ENCODE peak calls at places on chromosomes 2 and 18, in four cellular contexts. H is PC-3, W is A549, S is ovary. M is an unnamed sample.

GRCh38 chr2:223725494-223725893 is 111.9 kb downstream of the AP1S3 start:
- DNase-seq in W (peak), H (peak), S (peak), M (peak)

GRCh38 chr2:112692496-112692911 is 28.3 kb upstream of the NT5DC4 start:
- DNase-seq in S (no peak), H (peak), W (peak), M (no peak)

GRCh38 chr2:119741868-119742267 is 17.9 kb upstream of the PTPN4 start:
- DNase-seq in S (no peak), W (no peak), H (peak), M (no peak)

GRCh38 chr2:160050147-160050546 is 12.3 kb downstream of the PLA2R1 start:
- DNase-seq in S (no peak), H (no peak), W (no peak), M (no peak)

GRCh38 chr2:122514451-122514996 is 759.1 kb downstream of the TSN start:
- DNase-seq in H (peak), W (no peak), S (no peak), M (no peak)

GRCh38 chr2:242085941-242086621 is 216.6 kb downstream of the RTP5 start:
- DNase-seq in W (no peak), S (no peak), H (peak), M (peak)

GRCh38 chr18:32389191-32389590 is 81.5 kb downstream of the GAREM1 start:
- DNase-seq in W (no peak), S (no peak), H (no peak), M (no peak)

GRCh38 chr2:128494307-128494639 is 175.6 kb upstream of the HS6ST1 start:
- DNase-seq in W (no peak), H (no peak), S (no peak), M (no peak)

GRCh38 chr2:55874338-55874737 is 49.2 kb downstream of the EFEMP1 start:
- DNase-seq in W (no peak), H (no peak), S (no peak), M (no peak)

GRCh38 chr2:237565974-237566373 is 400 bp upstream of the PRLH start:
- DNase-seq in S (no peak), H (no peak), W (no peak), M (no peak)

GRCh38 chr2:201129044-201129505 is 13.1 kb downstream of the CFLAR start:
- DNase-seq in H (peak), S (no peak), W (no peak), M (no peak)

GRCh38 chr2:34910018-34910417 is 1310.9 kb upstream of the FAM98A start:
- DNase-seq in W (no peak), S (no peak), H (no peak), M (no peak)

GRCh38 chr2:127150996-127151395 is 44.0 kb upstream of the BIN1 start:
- DNase-seq in W (no peak), S (no peak), H (no peak), M (no peak)

GRCh38 chr2:148487439-148487838 is 157.1 kb upstream of the EPC2 start:
- DNase-seq in S (no peak), W (no peak), H (no peak), M (no peak)
- H3K27ac ChIP-seq in S (no peak), W (no peak), H (no peak), M (no peak)

GRCh38 chr18:31246460-31246859 is 71.5 kb upstream of the DSG1 start:
- DNase-seq in S (no peak), W (no peak), H (no peak), M (no peak)

GRCh38 chr18:31245820-31246219 is 72.1 kb upstream of the DSG1 start:
- DNase-seq in S (no peak), W (no peak), H (peak), M (no peak)

GRCh38 chr18:31248783-31249521 is 69.0 kb upstream of the DSG1 start:
- DNase-seq in H (no peak), W (no peak), S (no peak), M (no peak)

GRCh38 chr18:31244737-31245432 is 73.1 kb upstream of the DSG1 start:
- DNase-seq in W (no peak), H (peak), S (no peak), M (no peak)

GRCh38 chr18:31247574-31248199 is 70.3 kb upstream of the DSG1 start:
- DNase-seq in S (no peak), H (no peak), W (no peak), M (no peak)
- H3K27ac ChIP-seq in S (no peak), H (no peak), W (no peak), M (no peak)

GRCh38 chr2:23430263-23430662 is 45.3 kb downstream of the KLHL29 start:
- DNase-seq in H (peak), S (no peak), W (no peak), M (no peak)
- H3K27ac ChIP-seq in H (no peak), S (no peak), W (no peak), M (no peak)

DNA sequence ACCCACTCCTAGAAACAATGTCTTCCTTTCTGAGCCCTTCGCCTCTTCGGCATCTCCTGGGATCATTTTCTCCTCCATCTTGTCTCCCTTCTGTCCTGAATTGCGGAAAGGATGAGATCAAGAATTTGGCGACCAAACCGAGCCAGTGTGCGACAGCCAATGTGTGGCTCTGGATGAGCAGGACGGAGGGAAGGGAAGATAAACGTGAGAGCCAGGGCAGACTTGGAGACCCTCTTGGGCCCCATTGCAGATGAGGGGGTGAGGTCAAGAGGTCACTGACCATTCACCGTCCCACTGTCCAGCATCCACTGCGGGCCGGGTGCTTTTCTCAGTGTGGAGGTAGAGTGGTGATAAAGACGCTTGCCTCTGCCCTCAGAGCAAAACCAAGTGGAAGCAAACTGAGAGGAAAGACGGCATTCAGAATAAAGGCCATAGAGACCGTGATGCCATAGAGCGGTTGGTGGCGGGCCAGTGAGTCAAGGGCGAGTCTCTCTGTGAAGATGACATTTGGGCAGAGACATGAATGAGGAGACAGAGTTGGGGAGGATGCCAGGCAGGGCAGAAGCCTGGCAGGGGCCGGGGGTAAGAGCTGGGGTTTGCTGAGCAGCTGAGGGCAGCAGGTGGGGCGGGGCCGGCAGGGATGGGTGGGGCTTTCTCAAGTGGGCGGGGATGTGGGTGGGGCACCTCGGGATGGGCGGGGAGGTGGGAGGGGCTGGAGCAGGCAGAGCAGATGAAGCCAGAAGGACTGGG is 55.6 kb downstream of the ACAA2 start:
- DNase-seq in H (no peak), S (no peak), W (no peak), M (no peak)
- H3K27ac ChIP-seq in H (no peak), S (no peak), W (no peak), M (no peak)

DNA sequence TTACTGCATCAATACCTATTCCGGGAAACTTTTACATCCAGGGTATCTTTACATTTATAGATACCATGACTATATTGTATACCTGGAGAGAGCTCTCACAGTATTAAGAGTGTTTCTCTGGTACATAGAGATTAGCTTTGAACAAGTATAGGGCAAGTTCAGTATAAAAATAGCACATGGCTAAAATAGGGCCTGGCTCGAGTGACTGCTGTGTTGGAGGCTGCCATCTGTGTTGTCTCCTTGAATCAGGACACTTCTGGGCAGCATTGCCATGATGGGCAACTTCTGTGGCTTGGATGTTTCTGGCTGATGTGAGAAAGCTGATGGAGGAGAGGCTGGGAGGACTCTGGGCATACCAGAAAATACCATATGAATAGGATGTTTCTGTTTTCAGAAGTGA is 18.7 kb downstream of the ARHGAP28 start:
- DNase-seq in W (no peak), H (no peak), S (no peak), M (no peak)
- H3K27ac ChIP-seq in W (no peak), H (peak), S (no peak), M (no peak)

DNA sequence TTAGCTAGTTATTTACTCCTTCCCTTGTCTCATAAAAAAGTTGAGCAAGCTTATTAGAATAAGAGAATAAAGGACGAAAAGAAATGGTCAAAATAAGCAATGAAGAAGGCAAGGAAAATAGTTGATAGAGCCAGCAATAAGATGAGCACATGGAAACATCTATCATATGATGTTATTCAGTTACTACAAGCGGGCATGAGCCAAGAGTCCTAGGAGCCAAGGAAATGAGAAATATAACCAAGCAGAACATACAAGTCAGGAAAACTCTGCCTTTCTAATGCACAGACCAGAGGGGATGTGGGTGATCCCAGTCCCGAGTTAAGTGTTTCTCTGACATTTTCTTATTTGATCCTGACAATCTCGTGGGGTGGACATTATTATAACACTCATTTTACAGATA is 33.9 kb downstream of the INO80C start:
- DNase-seq in S (no peak), H (no peak), W (no peak), M (no peak)
- H3K27ac ChIP-seq in S (no peak), H (no peak), W (no peak), M (no peak)